ENCODE peak calls at places on chromosomes 1 and 21, in six cellular contexts. One of them, this sample, is unnamed.

GRCh38 chr1:205484985-205485967 is 19.2 kb upstream of the CDK18 start:
- DNase-seq in HuH-7: peak; percentile 85
- DNase-seq in activated naive CD8-positive, alpha-beta T cell treated with anti-CD3 and anti-CD28 coated beads, Interleukin-2, amount 10 ng/mL, durations not matched to agents 7 days and 5 days: peak; percentile 70
- DNase-seq in ecto neural progenitor cell: peak; percentile 83
- DNase-seq in AG09309: no peak
- DNase-seq in activated CD8-positive, alpha-beta memory T cell treated with anti-CD3 and anti-CD28 coated beads, Interleukin-2, amount 50 U/mL, for 48 hours: peak; percentile 77
- DNase-seq in this sample: no peak

GRCh38 chr1:116844775-116845174 is 64.9 kb upstream of the PTGFRN start:
- DNase-seq in activated CD8-positive, alpha-beta memory T cell treated with anti-CD3 and anti-CD28 coated beads, Interleukin-2, amount 50 U/mL, for 48 hours: no peak
- DNase-seq in activated naive CD8-positive, alpha-beta T cell treated with anti-CD3 and anti-CD28 coated beads, Interleukin-2, amount 10 ng/mL, durations not matched to agents 7 days and 5 days: no peak
- DNase-seq in AG09309: no peak
- DNase-seq in ecto neural progenitor cell: no peak
- DNase-seq in HuH-7: no peak
- DNase-seq in this sample: no peak

GRCh38 chr1:231410041-231410591 is 12.0 kb downstream of the EGLN1 start:
- DNase-seq in activated naive CD8-positive, alpha-beta T cell treated with anti-CD3 and anti-CD28 coated beads, Interleukin-2, amount 10 ng/mL, durations not matched to agents 7 days and 5 days: no peak
- DNase-seq in HuH-7: no peak
- DNase-seq in activated CD8-positive, alpha-beta memory T cell treated with anti-CD3 and anti-CD28 coated beads, Interleukin-2, amount 50 U/mL, for 48 hours: no peak
- DNase-seq in ecto neural progenitor cell: no peak
- DNase-seq in AG09309: no peak
- DNase-seq in this sample: no peak

GRCh38 chr1:64983110-64983509 is 16.8 kb upstream of the JAK1 start:
- DNase-seq in AG09309: peak; percentile 67
- DNase-seq in activated naive CD8-positive, alpha-beta T cell treated with anti-CD3 and anti-CD28 coated beads, Interleukin-2, amount 10 ng/mL, durations not matched to agents 7 days and 5 days: no peak
- DNase-seq in ecto neural progenitor cell: no peak
- DNase-seq in HuH-7: no peak
- DNase-seq in activated CD8-positive, alpha-beta memory T cell treated with anti-CD3 and anti-CD28 coated beads, Interleukin-2, amount 50 U/mL, for 48 hours: no peak
- DNase-seq in this sample: no peak

GRCh38 chr1:27395441-27396195 is 3.2 kb downstream of the GPR3 start:
- DNase-seq in activated naive CD8-positive, alpha-beta T cell treated with anti-CD3 and anti-CD28 coated beads, Interleukin-2, amount 10 ng/mL, durations not matched to agents 7 days and 5 days: peak; percentile 83
- DNase-seq in HuH-7: peak; percentile 87
- DNase-seq in activated CD8-positive, alpha-beta memory T cell treated with anti-CD3 and anti-CD28 coated beads, Interleukin-2, amount 50 U/mL, for 48 hours: peak; percentile 88
- DNase-seq in ecto neural progenitor cell: peak; percentile 89
- DNase-seq in AG09309: no peak
- DNase-seq in this sample: no peak

GRCh38 chr1:1063945-1064831 is 9.9 kb downstream of the RNF223 start:
- DNase-seq in activated naive CD8-positive, alpha-beta T cell treated with anti-CD3 and anti-CD28 coated beads, Interleukin-2, amount 10 ng/mL, durations not matched to agents 7 days and 5 days: peak; percentile 89
- DNase-seq in activated CD8-positive, alpha-beta memory T cell treated with anti-CD3 and anti-CD28 coated beads, Interleukin-2, amount 50 U/mL, for 48 hours: peak; percentile 93
- DNase-seq in AG09309: peak; percentile 42
- DNase-seq in ecto neural progenitor cell: peak; percentile 82
- DNase-seq in HuH-7: peak; percentile 92
- DNase-seq in this sample: no peak

GRCh38 chr1:109521465-109521951 is 12.0 kb upstream of the AMIGO1 start:
- DNase-seq in AG09309: no peak
- DNase-seq in HuH-7: no peak
- DNase-seq in activated CD8-positive, alpha-beta memory T cell treated with anti-CD3 and anti-CD28 coated beads, Interleukin-2, amount 50 U/mL, for 48 hours: no peak
- DNase-seq in ecto neural progenitor cell: no peak
- DNase-seq in activated naive CD8-positive, alpha-beta T cell treated with anti-CD3 and anti-CD28 coated beads, Interleukin-2, amount 10 ng/mL, durations not matched to agents 7 days and 5 days: no peak
- DNase-seq in this sample: no peak

GRCh38 chr1:5598824-5599395 is 393.3 kb downstream of the NPHP4 start:
- DNase-seq in AG09309: no peak
- DNase-seq in activated CD8-positive, alpha-beta memory T cell treated with anti-CD3 and anti-CD28 coated beads, Interleukin-2, amount 50 U/mL, for 48 hours: peak; percentile 23
- DNase-seq in ecto neural progenitor cell: peak; percentile 24
- DNase-seq in activated naive CD8-positive, alpha-beta T cell treated with anti-CD3 and anti-CD28 coated beads, Interleukin-2, amount 10 ng/mL, durations not matched to agents 7 days and 5 days: no peak
- DNase-seq in HuH-7: no peak
- DNase-seq in this sample: no peak

GRCh38 chr1:169550294-169550693 is 36.0 kb downstream of the F5 start:
- DNase-seq in HuH-7: peak; percentile 13
- DNase-seq in ecto neural progenitor cell: no peak
- DNase-seq in activated CD8-positive, alpha-beta memory T cell treated with anti-CD3 and anti-CD28 coated beads, Interleukin-2, amount 50 U/mL, for 48 hours: no peak
- DNase-seq in activated naive CD8-positive, alpha-beta T cell treated with anti-CD3 and anti-CD28 coated beads, Interleukin-2, amount 10 ng/mL, durations not matched to agents 7 days and 5 days: no peak
- DNase-seq in AG09309: no peak
- DNase-seq in this sample: no peak

GRCh38 chr1:23558140-23558871 is 995 bp downstream of the ID3 start:
- DNase-seq in activated CD8-positive, alpha-beta memory T cell treated with anti-CD3 and anti-CD28 coated beads, Interleukin-2, amount 50 U/mL, for 48 hours: peak; percentile 73
- DNase-seq in AG09309: no peak
- DNase-seq in activated naive CD8-positive, alpha-beta T cell treated with anti-CD3 and anti-CD28 coated beads, Interleukin-2, amount 10 ng/mL, durations not matched to agents 7 days and 5 days: peak; percentile 59
- DNase-seq in ecto neural progenitor cell: no peak
- DNase-seq in HuH-7: no peak
- DNase-seq in this sample: no peak

GRCh38 chr1:24970399-24970753 is 40.3 kb upstream of the RUNX3 start:
- DNase-seq in HuH-7: no peak
- DNase-seq in activated CD8-positive, alpha-beta memory T cell treated with anti-CD3 and anti-CD28 coated beads, Interleukin-2, amount 50 U/mL, for 48 hours: peak; percentile 63
- DNase-seq in AG09309: no peak
- DNase-seq in ecto neural progenitor cell: no peak
- DNase-seq in activated naive CD8-positive, alpha-beta T cell treated with anti-CD3 and anti-CD28 coated beads, Interleukin-2, amount 10 ng/mL, durations not matched to agents 7 days and 5 days: no peak
- DNase-seq in this sample: no peak

GRCh38 chr1:21106709-21107108 is 70.0 kb downstream of the EIF4G3 start:
- DNase-seq in AG09309: no peak
- DNase-seq in activated CD8-positive, alpha-beta memory T cell treated with anti-CD3 and anti-CD28 coated beads, Interleukin-2, amount 50 U/mL, for 48 hours: no peak
- DNase-seq in ecto neural progenitor cell: no peak
- DNase-seq in HuH-7: no peak
- DNase-seq in activated naive CD8-positive, alpha-beta T cell treated with anti-CD3 and anti-CD28 coated beads, Interleukin-2, amount 10 ng/mL, durations not matched to agents 7 days and 5 days: no peak
- DNase-seq in this sample: no peak

GRCh38 chr1:228804640-228805413 is 69.5 kb downstream of the RHOU start:
- DNase-seq in activated CD8-positive, alpha-beta memory T cell treated with anti-CD3 and anti-CD28 coated beads, Interleukin-2, amount 50 U/mL, for 48 hours: peak; percentile 63
- DNase-seq in activated naive CD8-positive, alpha-beta T cell treated with anti-CD3 and anti-CD28 coated beads, Interleukin-2, amount 10 ng/mL, durations not matched to agents 7 days and 5 days: peak; percentile 59
- DNase-seq in HuH-7: no peak
- DNase-seq in AG09309: no peak
- DNase-seq in ecto neural progenitor cell: peak; percentile 39
- DNase-seq in this sample: no peak

GRCh38 chr1:67609572-67609939 is 75.4 kb upstream of the GADD45A start:
- DNase-seq in activated CD8-positive, alpha-beta memory T cell treated with anti-CD3 and anti-CD28 coated beads, Interleukin-2, amount 50 U/mL, for 48 hours: no peak
- DNase-seq in activated naive CD8-positive, alpha-beta T cell treated with anti-CD3 and anti-CD28 coated beads, Interleukin-2, amount 10 ng/mL, durations not matched to agents 7 days and 5 days: no peak
- DNase-seq in AG09309: no peak
- DNase-seq in HuH-7: no peak
- DNase-seq in ecto neural progenitor cell: no peak
- DNase-seq in this sample: no peak

GRCh38 chr1:214493126-214493796 is 58.1 kb downstream of the PTPN14 start:
- DNase-seq in activated naive CD8-positive, alpha-beta T cell treated with anti-CD3 and anti-CD28 coated beads, Interleukin-2, amount 10 ng/mL, durations not matched to agents 7 days and 5 days: no peak
- DNase-seq in ecto neural progenitor cell: no peak
- DNase-seq in HuH-7: no peak
- DNase-seq in AG09309: no peak
- DNase-seq in activated CD8-positive, alpha-beta memory T cell treated with anti-CD3 and anti-CD28 coated beads, Interleukin-2, amount 50 U/mL, for 48 hours: no peak
- DNase-seq in this sample: no peak

GRCh38 chr1:44442791-44443190 is 37.7 kb downstream of the RNF220 start:
- DNase-seq in ecto neural progenitor cell: no peak
- DNase-seq in HuH-7: no peak
- DNase-seq in activated naive CD8-positive, alpha-beta T cell treated with anti-CD3 and anti-CD28 coated beads, Interleukin-2, amount 10 ng/mL, durations not matched to agents 7 days and 5 days: no peak
- DNase-seq in AG09309: no peak
- DNase-seq in activated CD8-positive, alpha-beta memory T cell treated with anti-CD3 and anti-CD28 coated beads, Interleukin-2, amount 50 U/mL, for 48 hours: no peak
- DNase-seq in this sample: no peak

GRCh38 chr21:36727886-36728285 is 29.0 kb downstream of the SIM2 start:
- DNase-seq in activated naive CD8-positive, alpha-beta T cell treated with anti-CD3 and anti-CD28 coated beads, Interleukin-2, amount 10 ng/mL, durations not matched to agents 7 days and 5 days: no peak
- DNase-seq in HuH-7: no peak
- DNase-seq in AG09309: no peak
- DNase-seq in activated CD8-positive, alpha-beta memory T cell treated with anti-CD3 and anti-CD28 coated beads, Interleukin-2, amount 50 U/mL, for 48 hours: no peak
- DNase-seq in ecto neural progenitor cell: no peak
- DNase-seq in this sample: no peak

GRCh38 chr1:3548156-3548893 is 63.0 kb downstream of the MEGF6 start:
- DNase-seq in activated naive CD8-positive, alpha-beta T cell treated with anti-CD3 and anti-CD28 coated beads, Interleukin-2, amount 10 ng/mL, durations not matched to agents 7 days and 5 days: no peak
- DNase-seq in activated CD8-positive, alpha-beta memory T cell treated with anti-CD3 and anti-CD28 coated beads, Interleukin-2, amount 50 U/mL, for 48 hours: no peak
- DNase-seq in AG09309: no peak
- DNase-seq in ecto neural progenitor cell: no peak
- DNase-seq in HuH-7: no peak
- DNase-seq in this sample: no peak

GRCh38 chr1:109527098-109527811 is 12.4 kb upstream of the GPR61 start:
- DNase-seq in activated naive CD8-positive, alpha-beta T cell treated with anti-CD3 and anti-CD28 coated beads, Interleukin-2, amount 10 ng/mL, durations not matched to agents 7 days and 5 days: no peak
- DNase-seq in activated CD8-positive, alpha-beta memory T cell treated with anti-CD3 and anti-CD28 coated beads, Interleukin-2, amount 50 U/mL, for 48 hours: no peak
- DNase-seq in AG09309: no peak
- DNase-seq in HuH-7: no peak
- DNase-seq in ecto neural progenitor cell: no peak
- DNase-seq in this sample: no peak

GRCh38 chr1:199789141-199789540 is 238.4 kb upstream of the NR5A2 start:
- DNase-seq in HuH-7: no peak
- DNase-seq in activated CD8-positive, alpha-beta memory T cell treated with anti-CD3 and anti-CD28 coated beads, Interleukin-2, amount 50 U/mL, for 48 hours: no peak
- DNase-seq in AG09309: no peak
- DNase-seq in ecto neural progenitor cell: no peak
- DNase-seq in activated naive CD8-positive, alpha-beta T cell treated with anti-CD3 and anti-CD28 coated beads, Interleukin-2, amount 10 ng/mL, durations not matched to agents 7 days and 5 days: no peak
- DNase-seq in this sample: no peak

GRCh38 chr1:51442616-51443015 is 76.5 kb downstream of the EPS15 start:
- DNase-seq in ecto neural progenitor cell: no peak
- DNase-seq in AG09309: no peak
- DNase-seq in activated CD8-positive, alpha-beta memory T cell treated with anti-CD3 and anti-CD28 coated beads, Interleukin-2, amount 50 U/mL, for 48 hours: no peak
- DNase-seq in activated naive CD8-positive, alpha-beta T cell treated with anti-CD3 and anti-CD28 coated beads, Interleukin-2, amount 10 ng/mL, durations not matched to agents 7 days and 5 days: no peak
- DNase-seq in HuH-7: no peak
- DNase-seq in this sample: no peak

GRCh38 chr1:198107041-198107440 is 49.8 kb upstream of the NEK7 start:
- DNase-seq in activated naive CD8-positive, alpha-beta T cell treated with anti-CD3 and anti-CD28 coated beads, Interleukin-2, amount 10 ng/mL, durations not matched to agents 7 days and 5 days: no peak
- DNase-seq in ecto neural progenitor cell: no peak
- DNase-seq in HuH-7: no peak
- DNase-seq in AG09309: no peak
- DNase-seq in activated CD8-positive, alpha-beta memory T cell treated with anti-CD3 and anti-CD28 coated beads, Interleukin-2, amount 50 U/mL, for 48 hours: no peak
- DNase-seq in this sample: no peak

GRCh38 chr1:109782514-109782913 is 18.8 kb upstream of the EPS8L3 start:
- DNase-seq in ecto neural progenitor cell: no peak
- DNase-seq in activated CD8-positive, alpha-beta memory T cell treated with anti-CD3 and anti-CD28 coated beads, Interleukin-2, amount 50 U/mL, for 48 hours: no peak
- DNase-seq in AG09309: peak; percentile 56
- DNase-seq in activated naive CD8-positive, alpha-beta T cell treated with anti-CD3 and anti-CD28 coated beads, Interleukin-2, amount 10 ng/mL, durations not matched to agents 7 days and 5 days: no peak
- DNase-seq in HuH-7: no peak
- DNase-seq in this sample: no peak

GRCh38 chr1:159448181-159448580 is 8.7 kb downstream of the OR10J1 start:
- DNase-seq in activated CD8-positive, alpha-beta memory T cell treated with anti-CD3 and anti-CD28 coated beads, Interleukin-2, amount 50 U/mL, for 48 hours: no peak
- DNase-seq in activated naive CD8-positive, alpha-beta T cell treated with anti-CD3 and anti-CD28 coated beads, Interleukin-2, amount 10 ng/mL, durations not matched to agents 7 days and 5 days: no peak
- DNase-seq in HuH-7: no peak
- DNase-seq in AG09309: no peak
- DNase-seq in ecto neural progenitor cell: no peak
- DNase-seq in this sample: no peak